ENCODE peak calls at places on chromosomes 2 and 18, in four cellular contexts. R is K562, Q is GM12891, S is GM12878. X is an unnamed sample.
A peak's percentile ranks its signal among the peaks of the same experiment; 100 is the strongest.

GRCh38 chr2:20343128-20343527 is 7.5 kb downstream of the PUM2 start:
- DNase-seq in R (peak; percentile 27), Q (no peak), S (no peak), X (no peak)

GRCh38 chr2:74474899-74475298 is 2.4 kb upstream of the MRPL53 start:
- DNase-seq in R (peak; percentile 43), Q (no peak), S (no peak), X (no peak)

GRCh38 chr2:43798300-43798699 is 24.5 kb downstream of the DYNC2LI1 start:
- DNase-seq in R (peak; percentile 6), Q (no peak), S (no peak), X (no peak)

GRCh38 chr18:74450626-74451025 is 6.5 kb downstream of the DIPK1C start:
- DNase-seq in R (no peak), Q (no peak), S (no peak), X (no peak)

GRCh38 chr2:120545521-120546076 is 190.1 kb upstream of the GLI2 start:
- DNase-seq in R (no peak), Q (no peak), S (no peak), X (no peak)

GRCh38 chr18:62717059-62717849 is 1.9 kb downstream of the PHLPP1 start:
- DNase-seq in R (peak; percentile 32), Q (no peak), S (no peak), X (peak; percentile 54)

GRCh38 chr2:95389256-95390119 is 13.0 kb upstream of the FAHD2A start:
- DNase-seq in R (peak; percentile 72), Q (peak; percentile 87), S (no peak), X (peak; percentile 36)

GRCh38 chr2:226478121-226478809 is 321.4 kb downstream of the IRS1 start:
- DNase-seq in R (no peak), Q (no peak), S (no peak), X (no peak)

GRCh38 chr2:120344214-120344990 is 1.5 kb upstream of the INHBB start:
- DNase-seq in R (no peak), Q (no peak), S (no peak), X (peak; percentile 21)

GRCh38 chr2:108934583-108935230 is 54.3 kb downstream of the EDAR start:
- DNase-seq in R (no peak), Q (no peak), S (no peak), X (no peak)

GRCh38 chr2:71610671-71611070 is 157.3 kb downstream of the DYSF start:
- DNase-seq in R (no peak), Q (no peak), S (no peak), X (no peak)

GRCh38 chr18:47997338-47997780 is 66.9 kb upstream of the SMAD2 start:
- DNase-seq in R (peak; percentile 43), Q (no peak), S (no peak), X (no peak)

GRCh38 chr2:111665551-111666116 is 218.4 kb downstream of the ANAPC1 start:
- DNase-seq in R (peak; percentile 19), Q (no peak), S (no peak), X (no peak)

GRCh38 chr2:111665011-111665410 is 219.0 kb downstream of the ANAPC1 start:
- DNase-seq in R (no peak), Q (no peak), S (no peak), X (no peak)

GRCh38 chr2:111667001-111667400 is 217.0 kb downstream of the ANAPC1 start:
- DNase-seq in R (no peak), Q (no peak), S (no peak), X (no peak)

GRCh38 chr2:111667542-111668273 is 216.3 kb downstream of the ANAPC1 start:
- DNase-seq in R (peak; percentile 37), Q (no peak), S (no peak), X (peak; percentile 63)

GRCh38 chr2:111666160-111666559 is 217.8 kb downstream of the ANAPC1 start:
- DNase-seq in R (no peak), Q (no peak), S (no peak), X (no peak)
- TF ChIP-seq SPI1 in R (no peak), Q (no peak), S (no peak), X (no peak)

DNA sequence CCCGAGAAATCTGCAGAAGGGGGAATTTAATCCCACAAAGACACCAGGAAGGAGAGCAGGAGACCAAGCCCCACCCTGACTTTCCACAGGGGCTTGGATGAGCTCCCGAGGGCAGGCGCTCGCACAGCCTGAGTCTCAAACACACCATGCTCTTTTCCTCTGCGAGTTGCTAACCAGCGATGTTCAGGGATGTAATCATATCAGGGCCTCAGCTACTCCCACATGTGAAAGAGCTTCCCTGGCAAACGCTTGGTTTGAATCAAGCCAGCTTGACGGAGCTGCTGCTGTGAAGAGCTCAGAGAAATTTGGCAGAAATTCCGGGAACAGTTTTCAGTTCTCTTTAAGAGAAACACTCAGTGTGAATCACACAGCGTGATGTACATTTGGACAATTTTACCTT is 385.8 kb downstream of the GALR1 start:
- DNase-seq in R (no peak), Q (no peak), S (no peak), X (no peak)
- TF ChIP-seq SPI1 in R (no peak), Q (no peak), S (no peak), X (no peak)

GRCh38 chr2:199461455-199462166 is 3.9 kb upstream of the SATB2 start:
- DNase-seq in R (no peak), Q (no peak), S (no peak), X (no peak)

GRCh38 chr2:199459286-199460100 is 1.8 kb upstream of the SATB2 start:
- DNase-seq in R (peak; percentile 84), Q (peak; percentile 26), S (peak; percentile 16), X (peak; percentile 67)

GRCh38 chr2:199460808-199461454 is 3.2 kb upstream of the SATB2 start:
- DNase-seq in R (no peak), Q (no peak), S (no peak), X (no peak)

GRCh38 chr2:199458806-199459285 is 1.1 kb upstream of the SATB2 start:
- DNase-seq in R (no peak), Q (peak; percentile 29), S (no peak), X (no peak)

GRCh38 chr2:199460101-199460671 is 2.4 kb upstream of the SATB2 start:
- DNase-seq in R (no peak), Q (no peak), S (no peak), X (peak; percentile 38)
- TF ChIP-seq SPI1 in R (no peak), Q (no peak), S (no peak), X (no peak)

GRCh38 chr2:129201636-129202035 is 777.8 kb upstream of the RAB6C start:
- DNase-seq in R (no peak), Q (no peak), S (no peak), X (no peak)

GRCh38 chr2:129203315-129203714 is 776.2 kb upstream of the RAB6C start:
- DNase-seq in R (no peak), Q (no peak), S (no peak), X (no peak)

DNA sequence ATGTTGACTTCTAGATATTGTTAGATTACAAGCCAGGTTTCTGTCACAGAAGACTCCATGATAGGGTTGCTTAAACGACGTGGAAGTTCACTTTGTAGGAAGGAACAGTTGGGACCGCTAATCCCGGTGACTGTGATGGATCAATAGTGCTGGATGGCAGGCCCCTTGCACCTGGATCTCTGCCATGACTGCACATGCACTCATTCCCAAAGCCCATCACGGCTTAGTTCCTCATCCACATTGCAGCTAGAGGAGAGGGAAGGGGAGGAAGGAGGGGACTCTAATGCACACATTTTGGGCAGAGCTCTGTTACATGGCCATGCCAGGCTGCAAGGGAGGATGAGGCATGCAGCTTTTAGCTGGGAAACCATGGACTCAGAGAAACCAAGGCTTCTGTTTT is 773.7 kb upstream of the RAB6C start:
- DNase-seq in R (no peak), Q (no peak), S (no peak), X (no peak)
- TF ChIP-seq SPI1 in R (no peak), Q (no peak), S (no peak), X (no peak)

DNA sequence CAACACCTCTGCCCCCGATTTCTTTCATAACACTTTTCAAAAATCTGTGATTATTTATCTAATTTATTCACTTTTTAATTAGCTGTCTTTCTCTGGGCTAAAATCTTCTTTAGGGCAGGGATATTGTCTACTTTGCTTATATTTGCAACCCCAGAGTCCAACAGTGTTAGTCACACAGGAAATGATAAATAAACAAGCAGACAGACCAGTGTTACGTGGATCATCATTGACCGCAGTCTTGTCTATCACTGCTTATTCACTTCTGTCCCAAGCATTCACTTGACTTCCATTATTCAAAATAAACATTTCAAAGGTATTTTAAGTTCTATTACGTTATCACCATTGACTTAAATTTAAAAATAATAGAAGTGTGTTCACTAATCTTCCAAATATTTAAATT is 237.6 kb upstream of the UBE2E3 start:
- DNase-seq in R (no peak), Q (no peak), S (no peak), X (no peak)
- TF ChIP-seq SPI1 in R (no peak), Q (no peak), S (no peak), X (no peak)

GRCh38 chr2:69995511-69995910 is 34.1 kb upstream of the ASPRV1 start:
- DNase-seq in R (no peak), Q (no peak), S (no peak), X (no peak)

GRCh38 chr2:69993708-69994107 is 32.3 kb upstream of the ASPRV1 start:
- DNase-seq in R (no peak), Q (no peak), S (no peak), X (no peak)

GRCh38 chr2:69994166-69994565 is 32.7 kb upstream of the ASPRV1 start:
- DNase-seq in R (no peak), Q (no peak), S (no peak), X (no peak)

GRCh38 chr2:69998761-69999160 is 37.3 kb upstream of the ASPRV1 start:
- DNase-seq in R (no peak), Q (no peak), S (no peak), X (no peak)

DNA sequence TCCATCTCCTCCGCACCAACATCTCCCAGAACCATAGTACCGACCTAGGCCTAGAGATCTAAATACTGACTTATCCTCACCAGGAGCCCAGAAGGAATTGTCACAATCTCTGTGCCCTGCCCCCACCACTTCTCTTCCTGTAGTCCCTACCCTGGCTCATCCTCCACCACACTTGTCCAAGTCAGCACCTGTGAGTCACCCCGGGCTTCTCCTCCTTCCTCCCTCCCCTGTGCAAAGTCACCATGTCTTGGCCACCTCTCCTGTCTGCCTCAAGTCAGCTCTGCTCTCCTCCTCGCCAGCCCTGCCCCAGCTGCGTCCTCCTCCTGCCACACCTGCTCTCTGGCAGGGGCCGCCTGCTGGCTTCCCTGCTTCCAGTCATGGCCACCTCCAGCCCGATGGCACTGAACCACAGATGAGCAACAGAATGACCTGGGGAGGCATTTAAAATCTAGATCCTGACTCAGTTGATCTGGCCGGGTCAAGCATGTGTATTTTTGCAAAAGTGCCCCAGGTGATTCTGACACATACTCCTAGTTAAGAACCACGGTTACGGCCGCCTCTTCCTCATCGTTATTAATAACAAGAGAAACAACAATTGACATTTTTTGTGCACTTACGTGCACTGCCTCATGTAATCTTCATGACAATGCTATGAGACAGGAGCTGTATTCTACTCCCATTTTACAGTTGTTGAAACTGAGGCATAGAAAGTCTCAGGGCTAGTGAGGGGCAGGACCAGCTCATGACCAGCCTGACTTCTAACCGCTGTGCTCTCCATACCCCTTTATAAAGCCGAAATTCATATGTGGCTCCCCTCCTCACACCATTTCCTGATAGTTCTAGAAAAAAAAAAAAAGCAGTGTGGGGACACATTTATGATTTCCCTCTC is 36.1 kb upstream of the ASPRV1 start:
- DNase-seq in R (peak; percentile 89), Q (no peak), S (no peak), X (peak; percentile 71)
- TF ChIP-seq SPI1 in R (peak; percentile 68), Q (no peak), S (no peak), X (no peak)

GRCh38 chr2:9473985-9474360 is 378 bp upstream of the IAH1 start:
- DNase-seq in R (no peak), Q (peak; percentile 52), S (no peak), X (peak; percentile 7)
- TF ChIP-seq SPI1 in R (no peak), Q (no peak), S (no peak), X (no peak)